ENCODE peak calls at places on chromosomes 11 and 22, in ten cellular contexts. V is glomerular endothelial cell; U is HCT116; A is H7; N is prostate gland; G is HuH-7; M is iris pigment epithelial cell; Y is GM04504; Q is MCF 10A; Z is stimulated activated CD4-positive, alpha-beta T cell treated with anti-CD3 and anti-CD28 coated beads, Interleukin-12 subunit alpha, Interleukin-12 subunit beta, amount 100 ng/mL, for 24 hours. P is an unnamed sample.

GRCh38 chr11:132058211-132058772 is 687.9 kb downstream of the NTM start:
- DNase-seq in M (peak; percentile 61), A (peak; percentile 16), Y (no peak), Z (no peak), G (no peak), Q (no peak), V (no peak), U (no peak), N (no peak), P (no peak)

GRCh38 chr11:40328890-40329617 is 1130.4 kb downstream of the LRRC4C start:
- DNase-seq in V (peak; percentile 98), Z (no peak), U (no peak), A (no peak), Q (peak; percentile 99), Y (peak; percentile 99), N (peak; percentile 4), M (peak; percentile 100), G (peak; percentile 3), P (peak; percentile 24)

GRCh38 chr11:74966651-74967050 is 17.6 kb downstream of the SPCS2 start:
- DNase-seq in G (no peak), N (no peak), U (no peak), V (no peak), Q (peak; percentile 61), A (no peak), Z (no peak), Y (no peak), M (peak; percentile 60), P (no peak)

GRCh38 chr11:120566176-120566575 is 54.6 kb downstream of the GRIK4 start:
- DNase-seq in M (peak; percentile 61), A (no peak), U (peak; percentile 65), G (no peak), Z (no peak), V (peak; percentile 39), Q (peak; percentile 39), N (no peak), Y (no peak), P (no peak)

GRCh38 chr22:19477321-19478085 is 1.5 kb downstream of the UFD1 start:
- DNase-seq in Y (no peak), Q (peak; percentile 14), U (no peak), A (no peak), V (no peak), Z (no peak), M (no peak), N (no peak), G (no peak), P (no peak)

GRCh38 chr22:33051960-33052839 is 6.0 kb downstream of the SYN3 start:
- DNase-seq in G (no peak), U (no peak), M (no peak), Z (no peak), V (no peak), N (no peak), A (no peak), Q (no peak), Y (no peak), P (no peak)

GRCh38 chr11:116707250-116707649 is 65.5 kb downstream of the BUD13 start:
- DNase-seq in A (peak; percentile 33), N (no peak), Q (no peak), U (no peak), G (no peak), V (no peak), M (no peak), Z (no peak), Y (no peak), P (no peak)

GRCh38 chr11:131750152-131750551 is 379.7 kb downstream of the NTM start:
- DNase-seq in A (no peak), M (no peak), U (no peak), V (no peak), Z (no peak), Q (no peak), N (no peak), G (no peak), Y (no peak), P (no peak)

GRCh38 chr11:72224587-72225410 is at the start of gene INPPL1:
- DNase-seq in U (no peak), V (no peak), A (peak; percentile 90), Y (no peak), Q (peak; percentile 45), G (no peak), Z (no peak), N (peak; percentile 65), M (peak; percentile 52), P (no peak)

GRCh38 chr11:12497431-12497830 is 120.1 kb downstream of the PARVA start:
- DNase-seq in U (no peak), Z (no peak), Y (no peak), A (no peak), M (no peak), Q (no peak), N (no peak), V (no peak), G (no peak), P (no peak)

GRCh38 chr11:11985016-11985715 is 23.3 kb downstream of the DKK3 start:
- DNase-seq in A (no peak), U (no peak), N (no peak), G (no peak), Q (peak; percentile 30), Y (peak; percentile 58), Z (no peak), M (peak; percentile 82), V (no peak), P (no peak)

GRCh38 chr22:46053563-46054090 is 76.7 kb upstream of the WNT7B start:
- DNase-seq in U (no peak), M (peak; percentile 61), V (no peak), A (peak; percentile 65), Y (no peak), Q (peak; percentile 86), Z (peak; percentile 34), G (peak; percentile 77), N (peak; percentile 87), P (peak; percentile 60)

GRCh38 chr22:22398530-22399327 is 109.8 kb downstream of the ZNF280B start:
- DNase-seq in U (no peak), Y (no peak), A (no peak), V (no peak), G (no peak), M (no peak), Z (no peak), Q (no peak), N (no peak), P (peak; percentile 53)

GRCh38 chr11:1330473-1330872 is 21.0 kb upstream of the TOLLIP start:
- DNase-seq in Z (no peak), Q (no peak), Y (no peak), M (no peak), U (no peak), V (no peak), G (no peak), A (no peak), N (no peak), P (no peak)

GRCh38 chr22:40177738-40178416 is at the start of gene TNRC6B:
- DNase-seq in U (peak; percentile 95), Y (peak; percentile 93), G (peak; percentile 49), V (peak; percentile 91), Q (peak; percentile 98), Z (peak; percentile 60), M (peak; percentile 99), A (no peak), N (peak; percentile 92), P (peak; percentile 92)

GRCh38 chr11:132941024-132941646 is 591.2 kb downstream of the OPCML start:
- DNase-seq in Q (peak; percentile 20), V (peak; percentile 12), Z (no peak), U (no peak), G (no peak), M (peak; percentile 13), N (no peak), A (peak; percentile 40), Y (peak; percentile 10), P (no peak)

GRCh38 chr11:103798029-103798428 is 238.4 kb upstream of the DDI1 start:
- DNase-seq in U (no peak), V (no peak), Q (no peak), G (no peak), N (no peak), Y (peak; percentile 77), M (peak; percentile 88), A (no peak), Z (no peak), P (no peak)

GRCh38 chr11:95547186-95547585 is 242.4 kb downstream of the FAM76B start:
- DNase-seq in Q (no peak), V (no peak), G (no peak), Y (no peak), N (no peak), A (no peak), Z (no peak), M (no peak), U (no peak), P (no peak)

GRCh38 chr22:37607010-37607911 is 1.4 kb upstream of the GGA1 start:
- DNase-seq in M (peak; percentile 38), Q (peak; percentile 90), V (no peak), U (peak; percentile 83), N (peak; percentile 91), Y (no peak), Z (peak; percentile 88), G (peak; percentile 93), A (peak; percentile 97), P (peak; percentile 96)

GRCh38 chr11:66891849-66892660 is 35.2 kb downstream of the LRFN4 start:
- DNase-seq in Q (peak; percentile 98), G (peak; percentile 99), Z (peak; percentile 58), N (no peak), Y (peak; percentile 82), U (peak; percentile 96), A (peak; percentile 39), M (peak; percentile 97), V (peak; percentile 54), P (peak; percentile 38)

GRCh38 chr22:39414377-39414776 is 14.8 kb downstream of the TAB1 start:
- DNase-seq in V (no peak), U (no peak), G (no peak), Y (no peak), N (no peak), Z (no peak), M (no peak), A (no peak), Q (no peak), P (no peak)

GRCh38 chr11:134835561-134835960 is 423.5 kb upstream of the B3GAT1 start:
- DNase-seq in M (no peak), A (no peak), Z (no peak), G (no peak), N (no peak), Q (no peak), U (no peak), Y (no peak), V (no peak), P (peak; percentile 50)

GRCh38 chr11:14902650-14903350 is 10.8 kb upstream of the CYP2R1 start:
- DNase-seq in Y (peak; percentile 38), U (no peak), A (no peak), Q (peak; percentile 85), Z (no peak), M (peak; percentile 75), N (no peak), V (no peak), G (no peak), P (no peak)

GRCh38 chr11:78417175-78417887 is at the start of gene GAB2:
- DNase-seq in U (no peak), V (no peak), G (no peak), Y (no peak), Q (no peak), Z (no peak), A (peak; percentile 78), M (no peak), N (no peak), P (no peak)

GRCh38 chr11:72240461-72241289 is 3.3 kb downstream of the PHOX2A start:
- DNase-seq in U (no peak), Q (no peak), V (no peak), Y (no peak), Z (no peak), A (peak; percentile 80), G (no peak), N (no peak), M (peak; percentile 22), P (peak; percentile 84)

GRCh38 chr11:32034680-32035079 is 56.2 kb upstream of the RCN1 start:
- DNase-seq in M (peak; percentile 56), Q (no peak), Z (no peak), A (no peak), G (no peak), U (no peak), N (no peak), V (no peak), Y (peak; percentile 35), P (no peak)

GRCh38 chr22:50573491-50574382 is 4.5 kb downstream of the CPT1B start:
- DNase-seq in U (no peak), Q (no peak), Y (no peak), V (no peak), M (no peak), G (no peak), N (no peak), A (peak; percentile 46), Z (no peak), P (no peak)

GRCh38 chr11:117479372-117479771 is 151.7 kb downstream of the CEP164 start:
- DNase-seq in V (no peak), U (peak; percentile 10), Q (no peak), N (no peak), Y (no peak), M (no peak), G (no peak), Z (peak; percentile 12), A (peak; percentile 89), P (no peak)